ENCODE peak calls at places on chromosomes 2 and 18, in four cellular contexts. One of them, this sample, is unnamed.

GRCh38 chr2:166803314-166803986 is 84.8 kb upstream of the XIRP2 start:
- DNase-seq in GM12878: no peak
- DNase-seq in K562: no peak
- DNase-seq in HL-60: no peak
- DNase-seq in this sample: no peak

GRCh38 chr2:63840081-63840784 is 1.5 kb upstream of the UGP2 start:
- DNase-seq in GM12878: no peak
- DNase-seq in HL-60: no peak
- DNase-seq in K562: no peak
- DNase-seq in this sample: peak

GRCh38 chr18:54238181-54238936 is 13.9 kb upstream of the MBD2 start:
- DNase-seq in K562: no peak
- DNase-seq in HL-60: no peak
- DNase-seq in GM12878: no peak
- DNase-seq in this sample: no peak

GRCh38 chr2:177257471-177257870 is 7.1 kb downstream of the NFE2L2 start:
- DNase-seq in GM12878: no peak
- DNase-seq in HL-60: no peak
- DNase-seq in K562: no peak
- DNase-seq in this sample: no peak

GRCh38 chr2:231687133-231687852 is 21.0 kb upstream of the PTMA start:
- DNase-seq in HL-60: peak
- DNase-seq in K562: peak
- DNase-seq in GM12878: no peak
- DNase-seq in this sample: no peak

GRCh38 chr2:201715459-201715858 is 17.0 kb upstream of the MPP4 start:
- DNase-seq in HL-60: no peak
- DNase-seq in K562: no peak
- DNase-seq in GM12878: no peak
- DNase-seq in this sample: no peak

GRCh38 chr2:85712261-85712660 is 18.1 kb downstream of the GNLY start:
- DNase-seq in K562: no peak
- DNase-seq in GM12878: no peak
- DNase-seq in HL-60: peak
- DNase-seq in this sample: no peak

GRCh38 chr2:232632904-232633412 is 446 bp upstream of the EFHD1 start:
- DNase-seq in HL-60: no peak
- DNase-seq in K562: peak
- DNase-seq in GM12878: no peak
- DNase-seq in this sample: no peak

GRCh38 chr18:24231773-24232735 is 93.2 kb downstream of the CABYR start:
- DNase-seq in K562: no peak
- DNase-seq in GM12878: no peak
- DNase-seq in HL-60: no peak
- DNase-seq in this sample: no peak

GRCh38 chr2:88329815-88330603 is 122.5 kb downstream of the FOXI3 start:
- DNase-seq in K562: no peak
- DNase-seq in HL-60: no peak
- DNase-seq in GM12878: peak
- DNase-seq in this sample: no peak

GRCh38 chr2:224927671-224928173 is 114.5 kb downstream of the DOCK10 start:
- DNase-seq in GM12878: no peak
- DNase-seq in HL-60: peak
- DNase-seq in K562: no peak
- DNase-seq in this sample: no peak

GRCh38 chr2:219519526-219519916 is 5.2 kb downstream of the ASIC4 start:
- DNase-seq in K562: no peak
- DNase-seq in GM12878: no peak
- DNase-seq in HL-60: no peak
- DNase-seq in this sample: no peak

GRCh38 chr18:79577451-79578395 is 101.9 kb upstream of the CTDP1 start:
- DNase-seq in GM12878: no peak
- DNase-seq in HL-60: peak
- DNase-seq in K562: peak
- DNase-seq in this sample: no peak

GRCh38 chr2:65612654-65613053 is 180.3 kb upstream of the SPRED2 start:
- DNase-seq in GM12878: no peak
- DNase-seq in HL-60: no peak
- DNase-seq in K562: no peak
- DNase-seq in this sample: no peak

GRCh38 chr2:56474412-56475158 is 290.8 kb downstream of the CCDC85A start:
- DNase-seq in K562: no peak
- DNase-seq in HL-60: no peak
- DNase-seq in GM12878: no peak
- DNase-seq in this sample: no peak

GRCh38 chr2:232600053-232600773 is 33.2 kb upstream of the EFHD1 start:
- DNase-seq in K562: no peak
- DNase-seq in GM12878: no peak
- DNase-seq in HL-60: no peak
- DNase-seq in this sample: no peak

GRCh38 chr2:54680397-54681032 is 42.9 kb upstream of the EML6 start:
- DNase-seq in HL-60: no peak
- DNase-seq in K562: no peak
- DNase-seq in GM12878: peak
- DNase-seq in this sample: no peak

DNA sequence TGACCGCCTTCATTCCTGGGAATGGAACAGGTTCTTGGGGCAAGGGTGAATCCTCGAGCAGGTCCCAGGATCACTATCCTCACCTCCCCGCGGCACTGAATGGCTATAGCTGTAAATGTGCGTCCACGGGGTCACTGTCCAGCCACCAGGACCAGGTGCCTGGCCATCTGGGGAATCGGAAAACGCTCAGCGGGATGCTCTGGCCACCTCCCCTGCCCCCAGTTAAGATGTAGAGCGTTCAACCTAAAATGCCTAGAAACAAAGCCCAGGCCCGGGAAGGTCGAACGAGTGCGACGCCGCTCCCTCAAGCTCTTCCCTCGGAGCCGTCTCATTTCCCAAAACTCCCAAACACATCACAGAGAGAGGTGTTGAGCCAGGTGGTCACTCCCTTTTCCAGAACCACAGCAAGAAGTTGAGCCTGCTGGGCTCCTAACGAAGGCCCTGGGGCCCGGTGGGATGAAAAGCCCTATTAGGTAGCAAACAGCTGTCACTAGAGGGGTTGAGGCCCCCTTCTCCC is 795 bp upstream of the CAPN10 start:
- DNase-seq in HL-60: no peak
- DNase-seq in GM12878: no peak
- DNase-seq in K562: no peak
- DNase-seq in this sample: no peak
- TF ChIP-seq SPI1 in HL-60: no peak
- TF ChIP-seq SPI1 in GM12878: no peak
- TF ChIP-seq SPI1 in K562: no peak
- TF ChIP-seq SPI1 in this sample: no peak

GRCh38 chr2:217934321-217935131 is 68.3 kb downstream of the TNS1 start:
- DNase-seq in GM12878: no peak
- DNase-seq in K562: no peak
- DNase-seq in HL-60: peak
- DNase-seq in this sample: no peak

GRCh38 chr2:217937446-217937845 is 65.3 kb downstream of the TNS1 start:
- DNase-seq in GM12878: no peak
- DNase-seq in HL-60: no peak
- DNase-seq in K562: no peak
- DNase-seq in this sample: no peak

GRCh38 chr2:217935245-217935879 is 67.4 kb downstream of the TNS1 start:
- DNase-seq in K562: no peak
- DNase-seq in HL-60: no peak
- DNase-seq in GM12878: no peak
- DNase-seq in this sample: no peak

GRCh38 chr2:217936952-217937351 is 65.8 kb downstream of the TNS1 start:
- DNase-seq in HL-60: no peak
- DNase-seq in K562: no peak
- DNase-seq in GM12878: no peak
- DNase-seq in this sample: no peak

DNA sequence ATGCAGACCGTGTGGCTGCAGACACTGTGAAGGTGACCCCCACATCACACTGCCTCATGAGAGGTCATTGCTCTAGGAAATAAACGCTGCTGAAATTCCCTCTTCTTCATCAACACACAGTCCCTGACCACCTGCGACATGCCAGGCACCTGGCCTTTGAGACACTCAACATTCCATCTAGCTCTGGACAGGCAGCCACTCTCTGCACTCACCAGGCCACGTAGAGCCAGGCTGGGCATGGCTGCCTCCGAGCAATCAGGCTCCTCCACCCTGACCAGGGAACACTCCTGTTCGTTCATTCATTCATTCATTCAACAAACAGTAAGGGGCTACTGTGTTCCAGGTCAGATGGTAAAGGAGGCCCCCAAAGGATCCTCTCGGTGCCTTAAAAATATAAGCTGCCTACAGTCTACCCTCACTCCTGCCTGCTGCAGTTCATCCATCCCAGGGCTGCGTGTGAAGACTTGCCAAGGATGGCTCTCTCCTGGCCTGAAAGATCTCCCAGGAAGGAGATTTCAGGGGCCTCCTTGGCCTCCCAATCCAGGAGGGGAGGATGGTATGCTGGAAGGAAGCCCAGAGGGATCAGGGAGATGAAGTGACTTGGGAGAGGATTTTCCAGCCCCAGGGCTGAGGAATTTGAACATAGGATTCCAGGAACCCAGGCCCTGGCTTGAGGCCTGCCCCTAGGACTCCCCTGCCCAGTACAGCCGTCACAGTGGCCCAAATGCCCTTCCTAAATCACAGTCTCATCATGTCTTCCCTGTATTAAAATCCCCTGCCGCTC is 66.7 kb downstream of the TNS1 start:
- DNase-seq in GM12878: no peak
- DNase-seq in K562: no peak
- DNase-seq in HL-60: no peak
- DNase-seq in this sample: no peak
- TF ChIP-seq POLR2AphosphoS5 in GM12878: no peak
- TF ChIP-seq POLR2AphosphoS5 in K562: no peak
- TF ChIP-seq POLR2AphosphoS5 in HL-60: no peak
- TF ChIP-seq POLR2AphosphoS5 in this sample: no peak

GRCh38 chr2:124163825-124164224 is 138.7 kb downstream of the CNTNAP5 start:
- DNase-seq in GM12878: no peak
- DNase-seq in K562: no peak
- DNase-seq in HL-60: no peak
- DNase-seq in this sample: no peak
- TF ChIP-seq SPI1 in GM12878: no peak
- TF ChIP-seq SPI1 in K562: no peak
- TF ChIP-seq SPI1 in HL-60: no peak
- TF ChIP-seq SPI1 in this sample: no peak

DNA sequence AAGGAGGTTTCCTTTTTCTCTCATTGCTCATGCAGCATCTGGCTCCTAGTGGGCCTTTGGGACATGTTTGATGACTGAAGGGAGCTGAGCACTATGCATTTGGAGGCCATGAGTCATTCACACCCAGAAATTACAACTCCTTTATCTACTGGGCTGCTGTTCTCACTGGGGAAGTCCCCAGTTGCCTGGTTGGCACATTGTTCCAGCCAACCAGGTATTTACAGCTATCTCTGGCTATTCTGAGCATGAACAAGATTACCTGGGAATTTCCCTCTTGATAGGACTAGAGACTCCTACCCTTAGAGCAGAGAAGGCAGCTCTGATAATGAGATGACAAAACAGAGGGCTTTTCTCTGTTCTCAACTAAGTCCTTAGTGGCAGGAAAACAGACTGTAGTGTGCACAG is 206.5 kb downstream of the SETBP1 start:
- DNase-seq in HL-60: no peak
- DNase-seq in K562: no peak
- DNase-seq in GM12878: peak
- DNase-seq in this sample: peak
- TF ChIP-seq POLR2AphosphoS5 in HL-60: no peak
- TF ChIP-seq POLR2AphosphoS5 in K562: no peak
- TF ChIP-seq POLR2AphosphoS5 in GM12878: no peak
- TF ChIP-seq POLR2AphosphoS5 in this sample: no peak

GRCh38 chr18:9741461-9741820 is 33.3 kb downstream of the RAB31 start:
- DNase-seq in GM12878: no peak
- DNase-seq in K562: no peak
- DNase-seq in HL-60: no peak
- DNase-seq in this sample: no peak
- TF ChIP-seq SPI1 in GM12878: no peak
- TF ChIP-seq SPI1 in K562: no peak
- TF ChIP-seq SPI1 in HL-60: no peak
- TF ChIP-seq SPI1 in this sample: no peak

GRCh38 chr18:49723648-49724180 is 89.6 kb downstream of the ACAA2 start:
- DNase-seq in GM12878: peak
- DNase-seq in K562: no peak
- DNase-seq in HL-60: no peak
- DNase-seq in this sample: peak
- TF ChIP-seq POLR2AphosphoS5 in GM12878: no peak
- TF ChIP-seq POLR2AphosphoS5 in K562: no peak
- TF ChIP-seq POLR2AphosphoS5 in HL-60: no peak
- TF ChIP-seq POLR2AphosphoS5 in this sample: no peak

GRCh38 chr18:46009158-46009866 is 42.2 kb upstream of the EPG5 start:
- DNase-seq in K562: no peak
- DNase-seq in GM12878: no peak
- DNase-seq in HL-60: peak
- DNase-seq in this sample: no peak

GRCh38 chr18:46013484-46014189 is 46.5 kb upstream of the EPG5 start:
- DNase-seq in HL-60: no peak
- DNase-seq in K562: no peak
- DNase-seq in GM12878: no peak
- DNase-seq in this sample: no peak

GRCh38 chr18:46010050-46010449 is 42.9 kb upstream of the EPG5 start:
- DNase-seq in GM12878: no peak
- DNase-seq in K562: no peak
- DNase-seq in HL-60: no peak
- DNase-seq in this sample: no peak

GRCh38 chr18:46007165-46007564 is 40.0 kb upstream of the EPG5 start:
- DNase-seq in GM12878: no peak
- DNase-seq in HL-60: no peak
- DNase-seq in K562: no peak
- DNase-seq in this sample: no peak

GRCh38 chr18:46010676-46011075 is 43.5 kb upstream of the EPG5 start:
- DNase-seq in K562: no peak
- DNase-seq in HL-60: peak
- DNase-seq in GM12878: no peak
- DNase-seq in this sample: no peak
- TF ChIP-seq SPI1 in K562: no peak
- TF ChIP-seq SPI1 in HL-60: peak
- TF ChIP-seq SPI1 in GM12878: no peak
- TF ChIP-seq SPI1 in this sample: no peak

GRCh38 chr2:19936979-19937378 is 35.2 kb upstream of the TTC32 start:
- DNase-seq in GM12878: no peak
- DNase-seq in K562: no peak
- DNase-seq in HL-60: no peak
- DNase-seq in this sample: no peak

GRCh38 chr2:19936203-19936602 is 34.4 kb upstream of the TTC32 start:
- DNase-seq in HL-60: no peak
- DNase-seq in GM12878: no peak
- DNase-seq in K562: no peak
- DNase-seq in this sample: no peak

GRCh38 chr2:19932928-19933327 is 31.1 kb upstream of the TTC32 start:
- DNase-seq in HL-60: no peak
- DNase-seq in GM12878: no peak
- DNase-seq in K562: no peak
- DNase-seq in this sample: no peak

GRCh38 chr2:19929226-19929625 is 27.4 kb upstream of the TTC32 start:
- DNase-seq in HL-60: no peak
- DNase-seq in K562: no peak
- DNase-seq in GM12878: no peak
- DNase-seq in this sample: no peak

GRCh38 chr2:19933351-19933981 is 31.7 kb upstream of the TTC32 start:
- DNase-seq in K562: no peak
- DNase-seq in GM12878: peak
- DNase-seq in HL-60: no peak
- DNase-seq in this sample: no peak
- TF ChIP-seq POLR2AphosphoS5 in K562: no peak
- TF ChIP-seq POLR2AphosphoS5 in GM12878: no peak
- TF ChIP-seq POLR2AphosphoS5 in HL-60: no peak
- TF ChIP-seq POLR2AphosphoS5 in this sample: no peak

GRCh38 chr2:170362895-170363582 is 185.1 kb downstream of the MYO3B start:
- DNase-seq in GM12878: no peak
- DNase-seq in HL-60: no peak
- DNase-seq in K562: peak
- DNase-seq in this sample: no peak
- TF ChIP-seq SPI1 in GM12878: no peak
- TF ChIP-seq SPI1 in HL-60: no peak
- TF ChIP-seq SPI1 in K562: no peak
- TF ChIP-seq SPI1 in this sample: no peak

This sample was measured in GM12891.